ENCODE peak calls at places on chromosomes 3 and 15, in four cellular contexts. O is IMR-90, Q is fibroblast of pulmonary artery, X is breast epithelium. P is an unnamed sample.

GRCh38 chr3:62379206-62379834 is 6.0 kb upstream of the FEZF2 start:
- DNase-seq in O (no peak), Q (no peak), X (no peak), P (no peak)

GRCh38 chr3:146161725-146162047 is 702 bp upstream of the PLOD2 start:
- DNase-seq in O (peak), Q (peak), X (no peak), P (peak)

GRCh38 chr15:80234883-80235282 is 17.1 kb downstream of the CTXND1 start:
- DNase-seq in O (peak), Q (peak), X (no peak), P (no peak)

GRCh38 chr15:22968356-22968755 is 11.8 kb downstream of the CYFIP1 start:
- DNase-seq in O (peak), Q (peak), X (no peak), P (peak)

GRCh38 chr3:124919756-124920155 is 14.8 kb downstream of the MUC13 start:
- DNase-seq in O (no peak), Q (peak), X (no peak), P (no peak)

GRCh38 chr15:55981596-55982249 is 11.7 kb downstream of the NEDD4 start:
- DNase-seq in O (no peak), Q (no peak), X (no peak), P (no peak)

GRCh38 chr3:69203631-69204314 is 81.4 kb upstream of the LMOD3 start:
- DNase-seq in O (no peak), Q (no peak), X (no peak), P (no peak)

GRCh38 chr15:69468241-69469121 is 15.9 kb downstream of the RPLP1 start:
- DNase-seq in O (peak), Q (peak), X (peak), P (peak)

GRCh38 chr3:17941766-17942165 is 199.3 kb upstream of the TBC1D5 start:
- DNase-seq in O (no peak), Q (no peak), X (no peak), P (no peak)

GRCh38 chr15:73495171-73495570 is 52.2 kb downstream of the REC114 start:
- DNase-seq in O (no peak), Q (no peak), X (no peak), P (no peak)

GRCh38 chr3:59829527-59829926 is 779.7 kb upstream of the CFAP20DC start:
- DNase-seq in O (no peak), Q (no peak), X (no peak), P (no peak)

GRCh38 chr3:117628896-117629295 is 919.3 kb downstream of the TUSC7 start:
- DNase-seq in O (peak), Q (peak), X (no peak), P (peak)

GRCh38 chr3:171908731-171909130 is 65.6 kb downstream of the TMEM212 start:
- DNase-seq in O (no peak), Q (peak), X (no peak), P (no peak)

GRCh38 chr15:75720787-75721461 is 8.3 kb upstream of the CSPG4 start:
- DNase-seq in O (no peak), Q (peak), X (no peak), P (peak)

GRCh38 chr3:78086150-78086549 is 1046.3 kb downstream of the ROBO2 start:
- DNase-seq in O (peak), Q (no peak), X (no peak), P (peak)

GRCh38 chr3:27986204-27986879 is 255.1 kb upstream of the CMC1 start:
- DNase-seq in O (no peak), Q (no peak), X (no peak), P (no peak)

GRCh38 chr3:119514637-119515036 is 16.3 kb downstream of the TIMMDC1 start:
- DNase-seq in O (no peak), Q (no peak), X (no peak), P (no peak)

GRCh38 chr3:107367353-107367752 is 9.9 kb upstream of the CCDC54 start:
- DNase-seq in O (peak), Q (peak), X (no peak), P (peak)

GRCh38 chr3:23805881-23806321 is at the start of gene UBE2E1:
- DNase-seq in O (peak), Q (peak), X (peak), P (peak)

GRCh38 chr3:133943639-133944131 is 48.0 kb upstream of the RAB6B start:
- DNase-seq in O (peak), Q (peak), X (no peak), P (peak)

GRCh38 chr15:81047948-81048347 is 47.2 kb downstream of the TLNRD1 start:
- DNase-seq in O (no peak), Q (no peak), X (no peak), P (no peak)

GRCh38 chr3:16302082-16302631 is 37.1 kb downstream of the OXNAD1 start:
- DNase-seq in O (no peak), Q (no peak), X (no peak), P (peak)

GRCh38 chr3:151282921-151283320 is 4.6 kb upstream of the P2RY14 start:
- DNase-seq in O (peak), Q (peak), X (no peak), P (peak)

GRCh38 chr3:17456036-17456435 is 286.4 kb downstream of the TBC1D5 start:
- DNase-seq in O (no peak), Q (no peak), X (no peak), P (no peak)

GRCh38 chr15:59170295-59170881 is 36.3 kb upstream of the LDHAL6B start:
- DNase-seq in O (no peak), Q (peak), X (peak), P (peak)

GRCh38 chr15:60563539-60564404 is 84.8 kb upstream of the ICE2 start:
- DNase-seq in O (no peak), Q (no peak), X (no peak), P (no peak)

GRCh38 chr15:90869601-90870353 is 1.4 kb downstream of the FURIN start:
- DNase-seq in O (peak), Q (peak), X (no peak), P (peak)
- H3K4me3 ChIP-seq in O (no peak), Q (peak), X (no peak), P (no peak)

GRCh38 chr3:105285653-105286241 is 81.0 kb upstream of the ALCAM start:
- DNase-seq in O (no peak), Q (no peak), X (no peak), P (no peak)
- H3K4me3 ChIP-seq in O (no peak), Q (no peak), X (no peak), P (no peak)

GRCh38 chr3:177453087-177453844 is 256.0 kb upstream of the TBL1XR1 start:
- DNase-seq in O (no peak), Q (no peak), X (no peak), P (no peak)

GRCh38 chr3:177451940-177452484 is 254.7 kb upstream of the TBL1XR1 start:
- DNase-seq in O (peak), Q (peak), X (no peak), P (peak)

GRCh38 chr3:177448987-177449975 is 252.0 kb upstream of the TBL1XR1 start:
- DNase-seq in O (peak), Q (no peak), X (no peak), P (no peak)

GRCh38 chr3:177452487-177452886 is 255.2 kb upstream of the TBL1XR1 start:
- DNase-seq in O (peak), Q (peak), X (no peak), P (peak)

GRCh38 chr3:177451277-177451880 is 254.1 kb upstream of the TBL1XR1 start:
- DNase-seq in O (no peak), Q (peak), X (no peak), P (no peak)
- H3K4me3 ChIP-seq in O (no peak), Q (no peak), X (no peak), P (no peak)

DNA sequence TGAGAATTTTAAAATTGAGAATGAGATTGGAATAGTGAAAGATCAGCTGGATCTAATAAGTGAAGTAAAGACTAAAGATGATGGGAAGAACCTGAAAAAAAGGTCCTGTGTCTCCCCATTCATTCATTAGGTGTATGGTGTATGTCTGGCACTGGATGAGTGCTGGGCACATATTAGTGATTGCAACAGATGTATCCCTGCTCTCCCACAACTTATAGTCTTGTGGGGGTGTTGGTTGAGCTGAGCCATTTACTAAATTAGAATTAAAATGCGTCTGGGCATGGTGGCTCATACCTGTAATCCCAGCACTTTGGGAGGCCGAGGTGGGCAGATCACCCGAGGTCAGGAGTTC is 31.2 kb downstream of the DAG1 start:
- DNase-seq in O (no peak), Q (no peak), X (no peak), P (no peak)
- H3K4me3 ChIP-seq in O (no peak), Q (no peak), X (no peak), P (peak)

GRCh38 chr15:40040293-40040635 is 1.3 kb upstream of the SRP14 start:
- DNase-seq in O (no peak), Q (no peak), X (no peak), P (no peak)
- H3K4me3 ChIP-seq in O (no peak), Q (peak), X (peak), P (no peak)

DNA sequence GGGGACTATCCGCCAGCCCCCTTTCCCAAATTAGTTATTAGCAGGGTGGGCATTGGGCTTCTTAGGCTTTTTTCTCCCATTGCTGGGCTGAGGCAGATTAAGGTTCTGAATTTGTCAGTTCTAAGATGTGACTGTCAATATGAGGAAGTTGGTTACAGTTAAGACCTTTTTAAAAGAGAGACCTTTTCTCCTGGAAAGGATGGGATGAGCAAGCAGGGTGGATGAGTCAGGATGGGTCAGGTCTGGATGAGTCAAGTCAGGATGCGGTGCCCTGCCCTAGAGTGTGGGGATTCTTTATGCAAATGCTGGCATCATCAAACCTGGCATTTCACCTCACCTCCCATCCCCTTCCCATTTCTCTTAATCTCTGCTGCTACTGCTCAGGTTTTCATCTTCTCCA is 1.9 kb downstream of the AEN start:
- DNase-seq in O (peak), Q (peak), X (no peak), P (peak)
- H3K4me3 ChIP-seq in O (peak), Q (peak), X (peak), P (peak)

DNA sequence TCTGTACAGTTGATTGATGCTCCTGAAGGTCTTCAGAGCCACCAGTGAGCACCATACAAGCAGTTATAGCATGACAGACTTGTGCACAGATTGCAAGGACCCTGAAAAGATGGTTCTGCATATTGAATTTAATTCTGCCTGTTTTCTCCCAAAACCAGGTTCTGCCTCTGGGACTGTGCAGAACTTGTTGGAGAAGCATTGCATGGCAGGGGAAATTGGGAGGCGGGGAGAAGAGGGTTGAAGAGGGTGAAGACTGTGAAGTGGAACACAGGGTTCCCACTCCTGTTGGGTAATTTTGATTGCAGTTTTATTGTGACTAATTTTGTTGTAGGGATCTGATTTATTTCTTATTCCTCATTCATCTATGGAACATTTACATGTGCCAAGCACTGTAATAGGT is 10.3 kb downstream of the ZNF80 start:
- DNase-seq in O (no peak), Q (no peak), X (no peak), P (no peak)
- H3K4me3 ChIP-seq in O (no peak), Q (no peak), X (no peak), P (no peak)

GRCh38 chr3:195087321-195087720 is 183.6 kb downstream of the XXYLT1 start:
- DNase-seq in O (no peak), Q (no peak), X (no peak), P (peak)
- H3K4me3 ChIP-seq in O (no peak), Q (no peak), X (peak), P (no peak)

GRCh38 chr3:149547413-149547812 is 72.9 kb downstream of the TM4SF4 start:
- DNase-seq in O (peak), Q (peak), X (no peak), P (no peak)
- H3K4me3 ChIP-seq in O (no peak), Q (no peak), X (no peak), P (no peak)

P was measured in foreskin fibroblast.